ENCODE peak calls at places on chromosomes 12 and 14, in four cellular contexts. B is CD8-positive, alpha-beta T cell; H is esophagus squamous epithelium; W is uterus. L is an unnamed sample.

GRCh38 chr12:104627975-104628322 is 171.2 kb downstream of the CHST11 start:
- DNase-seq in H (no peak), B (no peak), W (no peak), L (no peak)

GRCh38 chr14:105898482-105899010 is 372.2 kb downstream of the TMEM121 start:
- DNase-seq in W (no peak), H (no peak), B (no peak), L (peak)

GRCh38 chr12:132511516-132512196 is 21.7 kb downstream of the FBRSL1 start:
- DNase-seq in H (no peak), B (no peak), W (no peak), L (no peak)

GRCh38 chr12:88062464-88062863 is 33.3 kb upstream of the C12orf50 start:
- DNase-seq in B (no peak), W (no peak), H (no peak), L (no peak)

GRCh38 chr12:7374423-7375144 is 69.4 kb downstream of the CD163L1 start:
- DNase-seq in B (no peak), H (no peak), W (no peak), L (peak)

GRCh38 chr12:107352347-107353081 is 259.2 kb upstream of the CRY1 start:
- DNase-seq in H (no peak), B (no peak), W (no peak), L (no peak)

GRCh38 chr12:132071001-132071810 is 72.9 kb downstream of the DDX51 start:
- DNase-seq in B (no peak), W (no peak), H (no peak), L (no peak)

GRCh38 chr12:6200266-6201198 is at the start of gene CD9:
- DNase-seq in B (peak), W (peak), H (no peak), L (no peak)

GRCh38 chr12:2800046-2800570 is 5.3 kb downstream of the FKBP4 start:
- DNase-seq in H (no peak), W (no peak), B (no peak), L (no peak)

GRCh38 chr14:100972134-100972905 is 68.8 kb upstream of the RTL1 start:
- DNase-seq in W (no peak), H (no peak), B (no peak), L (no peak)

GRCh38 chr12:92105110-92105509 is 40.5 kb downstream of the BTG1 start:
- DNase-seq in B (no peak), H (no peak), W (no peak), L (no peak)

GRCh38 chr12:15863984-15864383 is 18.2 kb upstream of the STRAP start:
- DNase-seq in B (no peak), H (no peak), W (no peak), L (no peak)

GRCh38 chr14:91264151-91265150 is 19.9 kb upstream of the GPR68 start:
- DNase-seq in H (no peak), W (no peak), B (no peak), L (no peak)

GRCh38 chr12:30197392-30198047 is 413.8 kb upstream of the TMTC1 start:
- DNase-seq in H (no peak), B (no peak), W (no peak), L (no peak)

GRCh38 chr12:67720383-67720856 is 71.9 kb downstream of the DYRK2 start:
- DNase-seq in W (no peak), H (no peak), B (no peak), L (no peak)

GRCh38 chr14:93271111-93271510 is 61.7 kb downstream of the BTBD7 start:
- DNase-seq in H (no peak), B (no peak), W (no peak), L (no peak)

GRCh38 chr14:31770271-31770670 is 209.1 kb downstream of the NUBPL start:
- DNase-seq in W (no peak), H (no peak), B (no peak), L (no peak)

GRCh38 chr12:110577717-110578521 is 5.2 kb downstream of the PPTC7 start:
- DNase-seq in W (no peak), H (no peak), B (peak), L (peak)

GRCh38 chr12:112473056-112473455 is 54.3 kb downstream of the PTPN11 start:
- DNase-seq in W (no peak), B (no peak), H (no peak), L (no peak)

GRCh38 chr12:55725556-55725955 is 3.3 kb downstream of the CD63 start:
- DNase-seq in B (no peak), W (no peak), H (no peak), L (no peak)

GRCh38 chr12:103748002-103748401 is 93.0 kb downstream of the NT5DC3 start:
- DNase-seq in B (no peak), H (no peak), W (no peak), L (no peak)

GRCh38 chr12:6632026-6632978 is 3.5 kb downstream of the LPAR5 start:
- DNase-seq in H (no peak), B (peak), W (no peak), L (peak)

GRCh38 chr14:89955418-89956293 is at the start of gene TDP1:
- DNase-seq in B (peak), W (peak), H (peak), L (peak)

GRCh38 chr12:107650977-107651376 is 34.6 kb upstream of the PWP1 start:
- DNase-seq in W (no peak), H (no peak), B (no peak), L (no peak)

GRCh38 chr14:90381011-90381790 is 15.6 kb upstream of the CALM1 start:
- DNase-seq in W (peak), B (no peak), H (no peak), L (no peak)

GRCh38 chr14:35438910-35439713 is 34.6 kb upstream of the NFKBIA start:
- DNase-seq in W (no peak), B (no peak), H (no peak), L (no peak)

GRCh38 chr14:55349565-55349964 is 62.1 kb downstream of the ATG14 start:
- DNase-seq in H (no peak), W (no peak), B (no peak), L (no peak)

GRCh38 chr12:92955997-92956663 is 27.0 kb upstream of the EEA1 start:
- DNase-seq in B (no peak), H (no peak), W (no peak), L (no peak)

GRCh38 chr14:23054000-23054811 is 3.1 kb downstream of the CDH24 start:
- DNase-seq in W (no peak), B (no peak), H (no peak), L (no peak)

DNA sequence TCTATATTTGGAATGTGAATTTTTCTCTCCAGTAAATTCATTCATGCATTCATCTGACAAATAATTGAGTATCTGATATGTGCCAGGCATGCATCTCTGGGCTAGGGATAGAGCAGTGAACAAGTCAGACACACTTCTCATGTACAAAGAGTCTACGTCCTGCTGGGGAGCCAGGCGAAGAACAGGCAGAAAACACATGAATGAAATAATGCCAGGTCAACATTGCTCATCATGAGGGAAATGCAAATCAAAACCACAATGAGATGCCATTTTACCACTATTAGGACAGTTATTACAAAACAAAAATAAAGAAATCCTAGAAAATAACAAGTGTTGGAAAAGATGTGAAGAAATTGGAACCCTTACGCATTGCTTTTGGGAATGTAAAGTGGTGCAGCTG is 90.3 kb downstream of the PAX9 start:
- DNase-seq in H (no peak), B (no peak), W (no peak), L (no peak)
- TF ChIP-seq CTCF in H (peak), B (no peak), W (no peak), L (no peak)

GRCh38 chr14:64217747-64218146 is 76.4 kb downstream of the ESR2 start:
- DNase-seq in B (no peak), H (no peak), W (no peak), L (no peak)

GRCh38 chr14:64220466-64220865 is 73.7 kb downstream of the ESR2 start:
- DNase-seq in B (no peak), W (no peak), H (no peak), L (no peak)

GRCh38 chr14:64221604-64222003 is 72.6 kb downstream of the ESR2 start:
- DNase-seq in W (no peak), B (no peak), H (no peak), L (no peak)

GRCh38 chr14:64218344-64219240 is 75.6 kb downstream of the ESR2 start:
- DNase-seq in B (no peak), W (no peak), H (no peak), L (no peak)

DNA sequence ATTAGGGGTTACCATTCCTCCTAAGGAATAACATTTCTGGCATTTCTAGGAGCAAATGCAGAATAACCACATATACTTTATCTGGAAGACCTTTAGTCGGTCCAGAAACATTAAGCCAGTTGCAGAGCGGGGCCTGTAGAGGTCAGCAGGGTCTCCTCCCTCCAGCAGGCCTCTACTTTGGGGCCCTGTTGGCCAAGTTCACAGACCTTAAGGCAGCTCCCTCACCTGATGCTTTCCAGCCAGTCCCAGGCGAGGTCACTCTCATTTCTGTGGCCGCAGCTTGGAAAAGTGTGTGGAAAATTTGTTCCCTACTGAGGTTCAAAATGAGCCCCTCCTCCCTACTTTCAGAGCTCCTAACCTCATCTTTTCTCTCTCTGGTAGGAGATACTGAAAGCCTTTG is 74.1 kb downstream of the ESR2 start:
- DNase-seq in W (no peak), H (no peak), B (no peak), L (no peak)
- TF ChIP-seq CTCF in W (no peak), H (no peak), B (no peak), L (no peak)

GRCh38 chr12:89707992-89708792 is 446 bp downstream of the ATP2B1 start:
- DNase-seq in H (no peak), W (peak), B (peak), L (peak)
- TF ChIP-seq CTCF in H (peak), W (no peak), B (no peak), L (no peak)

DNA sequence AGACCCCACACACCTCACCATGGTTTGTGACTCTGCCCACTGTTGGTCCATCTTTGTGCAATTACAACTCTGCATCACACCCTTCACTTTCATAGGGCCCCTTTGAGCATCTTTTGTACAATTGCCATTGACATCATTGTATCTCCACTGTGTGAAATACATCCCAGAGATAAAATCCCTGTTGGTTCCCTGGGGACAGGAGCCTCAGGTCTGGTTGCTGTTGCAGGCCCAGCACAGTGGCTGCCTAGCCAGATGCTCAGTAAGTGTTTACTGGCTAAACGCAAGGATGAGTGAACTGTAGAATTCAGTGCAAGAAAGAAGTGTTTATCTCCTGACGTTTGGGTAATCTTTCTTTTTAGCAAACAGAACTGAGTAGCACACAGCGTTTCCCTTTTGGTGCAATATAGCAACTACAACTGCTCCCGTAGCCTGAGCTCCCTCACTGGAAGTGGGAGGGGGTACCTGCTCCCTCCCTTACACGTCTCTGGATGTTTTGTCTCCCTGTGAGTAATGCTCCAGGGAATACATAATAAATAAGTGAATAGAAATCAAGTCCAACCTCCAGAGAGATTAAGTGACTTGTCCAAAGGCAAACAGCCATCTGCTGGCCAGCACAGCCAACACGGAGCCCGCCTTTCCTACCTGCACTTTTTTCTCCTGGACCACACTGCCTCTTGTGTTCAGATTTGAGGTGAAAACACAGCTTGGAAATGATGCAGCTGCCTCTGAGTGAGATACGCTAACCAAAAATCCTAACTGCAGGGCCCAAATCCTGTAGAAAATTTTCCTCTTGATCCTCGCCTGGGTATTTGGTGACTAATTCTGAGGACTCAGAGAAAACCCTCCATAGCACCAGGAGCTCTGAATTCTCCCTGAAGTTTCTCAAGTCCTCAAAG is 27.4 kb downstream of the GALNT16 start:
- DNase-seq in W (no peak), B (no peak), H (no peak), L (no peak)
- TF ChIP-seq CTCF in W (no peak), B (no peak), H (no peak), L (no peak)

GRCh38 chr14:46580941-46581671 is 70.5 kb downstream of the RPL10L start:
- DNase-seq in H (no peak), W (no peak), B (no peak), L (no peak)
- TF ChIP-seq CTCF in H (peak), W (no peak), B (no peak), L (peak)

GRCh38 chr12:69284131-69284530 is 44.8 kb downstream of the CPSF6 start:
- DNase-seq in W (peak), B (no peak), H (no peak), L (peak)
- TF ChIP-seq CTCF in W (no peak), B (no peak), H (no peak), L (no peak)

GRCh38 chr12:52714887-52715281 is 11.6 kb upstream of the KRT77 start:
- DNase-seq in B (no peak), H (no peak), W (no peak), L (no peak)

GRCh38 chr12:52713960-52714886 is 10.9 kb upstream of the KRT77 start:
- DNase-seq in H (no peak), W (no peak), B (peak), L (no peak)

GRCh38 chr12:52716061-52716460 is 12.7 kb upstream of the KRT77 start:
- DNase-seq in W (no peak), B (no peak), H (no peak), L (no peak)

GRCh38 chr12:52710744-52711143 is 7.4 kb upstream of the KRT77 start:
- DNase-seq in H (no peak), W (no peak), B (no peak), L (no peak)

DNA sequence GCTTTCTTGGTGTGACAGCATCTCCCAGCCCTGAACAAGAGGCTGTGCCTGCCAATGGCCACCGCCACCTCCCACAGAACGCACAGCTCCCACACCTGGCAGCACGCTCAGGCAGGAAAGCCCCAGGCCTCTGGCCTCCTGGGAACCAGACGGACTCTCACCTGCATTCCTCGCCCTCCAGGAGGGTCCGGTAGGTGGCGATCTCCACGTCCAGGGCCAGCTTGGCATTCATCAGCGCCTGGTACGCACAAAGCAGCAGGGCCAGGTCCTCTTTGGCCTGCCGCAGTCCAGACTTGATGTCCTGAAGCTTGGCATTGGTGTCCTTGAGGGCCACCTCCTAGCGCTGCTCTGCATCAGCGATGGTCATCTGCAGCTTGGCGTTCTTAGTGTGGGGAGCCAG is 12.1 kb upstream of the KRT77 start:
- DNase-seq in W (no peak), H (no peak), B (no peak), L (no peak)
- TF ChIP-seq CTCF in W (no peak), H (no peak), B (no peak), L (no peak)

DNA sequence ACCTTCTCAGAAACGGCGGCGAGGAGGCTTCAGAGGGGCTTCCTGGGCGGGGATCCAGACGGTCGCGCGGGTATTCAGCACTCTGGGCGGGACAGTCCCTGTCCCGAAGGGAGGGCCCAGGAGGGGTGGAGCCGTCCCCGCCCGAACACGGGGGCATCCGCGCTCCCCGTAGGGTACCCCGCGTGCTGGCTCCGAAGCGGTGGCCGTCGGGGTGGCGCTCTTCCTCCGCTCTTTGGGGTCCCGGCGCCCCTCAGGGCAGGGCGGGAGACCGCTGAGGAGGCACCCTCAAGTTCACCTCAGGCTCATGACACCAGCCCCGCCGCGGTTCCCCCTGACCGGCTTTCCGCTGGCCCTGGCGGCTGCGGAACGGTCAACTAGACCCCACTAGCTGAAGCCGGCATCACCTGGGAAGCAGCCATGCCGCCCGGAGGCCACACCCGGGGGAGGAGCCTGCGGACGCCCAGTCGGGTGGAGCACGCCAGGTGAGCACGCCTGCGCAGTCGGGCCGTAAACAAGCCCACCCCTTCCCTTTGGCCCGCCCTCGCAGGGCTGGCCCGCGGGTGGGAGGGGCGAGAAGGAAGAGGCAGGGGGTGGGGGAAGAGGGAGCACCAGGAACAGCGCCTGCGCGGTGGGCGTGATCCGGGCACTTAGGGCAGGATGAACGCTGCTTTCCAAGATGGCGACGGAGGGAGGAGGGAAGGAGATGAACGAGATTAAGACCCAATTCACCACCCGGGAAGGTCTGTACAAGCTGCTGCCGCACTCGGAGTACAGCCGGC is at the start of gene WDR20:
- DNase-seq in W (peak), B (peak), H (peak), L (peak)
- TF ChIP-seq CTCF in W (no peak), B (no peak), H (no peak), L (no peak)